ENCODE peak calls at places on chromosomes 16 and 17, in nine cellular contexts. One of them, this sample, is unnamed.

GRCh38 chr17:38906429-38907172 is 18.8 kb upstream of the LASP1NB start:
- DNase-seq in dorsolateral prefrontal cortex: no peak
- DNase-seq in body of pancreas: no peak
- DNase-seq in stomach: no peak
- DNase-seq in breast epithelium: no peak
- DNase-seq in mammary epithelial cell: no peak
- DNase-seq in CD4-positive, alpha-beta T cell: no peak
- DNase-seq in choroid plexus epithelial cell: no peak
- DNase-seq in MCF 10A: no peak
- DNase-seq in this sample: no peak

GRCh38 chr16:25633549-25633948 is 58.2 kb upstream of the HS3ST4 start:
- DNase-seq in dorsolateral prefrontal cortex: no peak
- DNase-seq in body of pancreas: no peak
- DNase-seq in stomach: no peak
- DNase-seq in breast epithelium: no peak
- DNase-seq in mammary epithelial cell: peak
- DNase-seq in CD4-positive, alpha-beta T cell: no peak
- DNase-seq in choroid plexus epithelial cell: no peak
- DNase-seq in MCF 10A: peak
- DNase-seq in this sample: no peak

GRCh38 chr17:57328109-57328882 is 72.0 kb downstream of the MSI2 start:
- DNase-seq in dorsolateral prefrontal cortex: no peak
- DNase-seq in body of pancreas: no peak
- DNase-seq in stomach: no peak
- DNase-seq in breast epithelium: no peak
- DNase-seq in mammary epithelial cell: no peak
- DNase-seq in CD4-positive, alpha-beta T cell: no peak
- DNase-seq in choroid plexus epithelial cell: no peak
- DNase-seq in MCF 10A: no peak
- DNase-seq in this sample: no peak

GRCh38 chr16:70331588-70332358 is 14.9 kb upstream of the DDX19A start:
- DNase-seq in dorsolateral prefrontal cortex: peak
- DNase-seq in body of pancreas: no peak
- DNase-seq in stomach: no peak
- DNase-seq in breast epithelium: no peak
- DNase-seq in mammary epithelial cell: no peak
- DNase-seq in CD4-positive, alpha-beta T cell: no peak
- DNase-seq in choroid plexus epithelial cell: peak
- DNase-seq in MCF 10A: no peak
- DNase-seq in this sample: no peak

GRCh38 chr16:83615553-83615952 is 192.2 kb upstream of the HSBP1 start:
- DNase-seq in dorsolateral prefrontal cortex: no peak
- DNase-seq in body of pancreas: no peak
- DNase-seq in stomach: no peak
- DNase-seq in breast epithelium: no peak
- DNase-seq in mammary epithelial cell: no peak
- DNase-seq in CD4-positive, alpha-beta T cell: no peak
- DNase-seq in choroid plexus epithelial cell: peak
- DNase-seq in MCF 10A: peak
- DNase-seq in this sample: no peak

GRCh38 chr17:74296548-74296936 is 22.5 kb downstream of the DNAI2 start:
- DNase-seq in dorsolateral prefrontal cortex: peak
- DNase-seq in body of pancreas: peak
- DNase-seq in stomach: peak
- DNase-seq in breast epithelium: no peak
- DNase-seq in mammary epithelial cell: peak
- DNase-seq in CD4-positive, alpha-beta T cell: peak
- DNase-seq in choroid plexus epithelial cell: peak
- DNase-seq in MCF 10A: peak
- DNase-seq in this sample: no peak

GRCh38 chr17:29388937-29389336 is 1.2 kb upstream of the TAOK1 start:
- DNase-seq in dorsolateral prefrontal cortex: no peak
- DNase-seq in body of pancreas: no peak
- DNase-seq in stomach: no peak
- DNase-seq in breast epithelium: no peak
- DNase-seq in mammary epithelial cell: no peak
- DNase-seq in CD4-positive, alpha-beta T cell: no peak
- DNase-seq in choroid plexus epithelial cell: no peak
- DNase-seq in MCF 10A: no peak
- DNase-seq in this sample: no peak

GRCh38 chr17:64442550-64442971 is 6.4 kb upstream of the MILR1 start:
- DNase-seq in dorsolateral prefrontal cortex: no peak
- DNase-seq in body of pancreas: no peak
- DNase-seq in stomach: no peak
- DNase-seq in breast epithelium: no peak
- DNase-seq in mammary epithelial cell: no peak
- DNase-seq in CD4-positive, alpha-beta T cell: no peak
- DNase-seq in choroid plexus epithelial cell: no peak
- DNase-seq in MCF 10A: no peak
- DNase-seq in this sample: no peak

GRCh38 chr17:42509409-42509808 is 26.6 kb upstream of the NAGLU start:
- DNase-seq in dorsolateral prefrontal cortex: no peak
- DNase-seq in body of pancreas: no peak
- DNase-seq in stomach: no peak
- DNase-seq in breast epithelium: no peak
- DNase-seq in mammary epithelial cell: no peak
- DNase-seq in CD4-positive, alpha-beta T cell: no peak
- DNase-seq in choroid plexus epithelial cell: no peak
- DNase-seq in MCF 10A: no peak
- DNase-seq in this sample: no peak

GRCh38 chr16:58459344-58460218 is 40.4 kb upstream of the NDRG4 start:
- DNase-seq in dorsolateral prefrontal cortex: peak
- DNase-seq in body of pancreas: no peak
- DNase-seq in stomach: no peak
- DNase-seq in breast epithelium: no peak
- DNase-seq in mammary epithelial cell: peak
- DNase-seq in CD4-positive, alpha-beta T cell: no peak
- DNase-seq in choroid plexus epithelial cell: peak
- DNase-seq in MCF 10A: peak
- DNase-seq in this sample: no peak

GRCh38 chr17:64777413-64778101 is 115.5 kb upstream of the SMURF2 start:
- DNase-seq in dorsolateral prefrontal cortex: peak
- DNase-seq in body of pancreas: peak
- DNase-seq in stomach: no peak
- DNase-seq in breast epithelium: no peak
- DNase-seq in mammary epithelial cell: no peak
- DNase-seq in CD4-positive, alpha-beta T cell: no peak
- DNase-seq in choroid plexus epithelial cell: no peak
- DNase-seq in MCF 10A: no peak
- DNase-seq in this sample: no peak

GRCh38 chr16:47990676-47991075 is 165.1 kb downstream of the ABCC12 start:
- DNase-seq in dorsolateral prefrontal cortex: no peak
- DNase-seq in body of pancreas: no peak
- DNase-seq in stomach: no peak
- DNase-seq in breast epithelium: no peak
- DNase-seq in mammary epithelial cell: no peak
- DNase-seq in CD4-positive, alpha-beta T cell: no peak
- DNase-seq in choroid plexus epithelial cell: no peak
- DNase-seq in MCF 10A: no peak
- DNase-seq in this sample: no peak

GRCh38 chr16:73047536-73048291 is at the start of gene ZFHX3:
- DNase-seq in dorsolateral prefrontal cortex: peak
- DNase-seq in body of pancreas: peak
- DNase-seq in stomach: peak
- DNase-seq in breast epithelium: peak
- DNase-seq in mammary epithelial cell: peak
- DNase-seq in CD4-positive, alpha-beta T cell: peak
- DNase-seq in choroid plexus epithelial cell: peak
- DNase-seq in MCF 10A: peak
- DNase-seq in this sample: no peak

GRCh38 chr16:72992142-72992601 is 55.8 kb downstream of the ZFHX3 start:
- DNase-seq in dorsolateral prefrontal cortex: no peak
- DNase-seq in body of pancreas: no peak
- DNase-seq in stomach: no peak
- DNase-seq in breast epithelium: no peak
- DNase-seq in mammary epithelial cell: no peak
- DNase-seq in CD4-positive, alpha-beta T cell: no peak
- DNase-seq in choroid plexus epithelial cell: no peak
- DNase-seq in MCF 10A: no peak
- DNase-seq in this sample: no peak

GRCh38 chr17:62822080-62822904 is 14.2 kb upstream of the MARCHF10 start:
- DNase-seq in dorsolateral prefrontal cortex: no peak
- DNase-seq in body of pancreas: no peak
- DNase-seq in stomach: peak
- DNase-seq in breast epithelium: no peak
- DNase-seq in mammary epithelial cell: no peak
- DNase-seq in CD4-positive, alpha-beta T cell: no peak
- DNase-seq in choroid plexus epithelial cell: peak
- DNase-seq in MCF 10A: peak
- DNase-seq in this sample: peak

GRCh38 chr17:28950017-28950751 is 1.1 kb downstream of the PHF12 start:
- DNase-seq in dorsolateral prefrontal cortex: peak
- DNase-seq in body of pancreas: peak
- DNase-seq in stomach: peak
- DNase-seq in breast epithelium: peak
- DNase-seq in mammary epithelial cell: peak
- DNase-seq in CD4-positive, alpha-beta T cell: peak
- DNase-seq in choroid plexus epithelial cell: peak
- DNase-seq in MCF 10A: peak
- DNase-seq in this sample: no peak

GRCh38 chr17:48871551-48872351 is 20.8 kb upstream of the ATP5MC1 start:
- DNase-seq in dorsolateral prefrontal cortex: no peak
- DNase-seq in body of pancreas: peak
- DNase-seq in stomach: peak
- DNase-seq in breast epithelium: no peak
- DNase-seq in mammary epithelial cell: no peak
- DNase-seq in CD4-positive, alpha-beta T cell: no peak
- DNase-seq in choroid plexus epithelial cell: peak
- DNase-seq in MCF 10A: no peak
- DNase-seq in this sample: no peak

GRCh38 chr17:48409607-48410006 is 20.4 kb downstream of the SKAP1 start:
- DNase-seq in dorsolateral prefrontal cortex: no peak
- DNase-seq in body of pancreas: no peak
- DNase-seq in stomach: no peak
- DNase-seq in breast epithelium: no peak
- DNase-seq in mammary epithelial cell: no peak
- DNase-seq in CD4-positive, alpha-beta T cell: no peak
- DNase-seq in choroid plexus epithelial cell: no peak
- DNase-seq in MCF 10A: no peak
- DNase-seq in this sample: no peak

GRCh38 chr16:49465661-49466528 is 92.3 kb downstream of the C16orf78 start:
- DNase-seq in dorsolateral prefrontal cortex: no peak
- DNase-seq in body of pancreas: no peak
- DNase-seq in stomach: peak
- DNase-seq in breast epithelium: no peak
- DNase-seq in mammary epithelial cell: no peak
- DNase-seq in CD4-positive, alpha-beta T cell: no peak
- DNase-seq in choroid plexus epithelial cell: no peak
- DNase-seq in MCF 10A: no peak
- DNase-seq in this sample: peak
- TF ChIP-seq CTCF in dorsolateral prefrontal cortex: no peak
- TF ChIP-seq CTCF in body of pancreas: no peak
- TF ChIP-seq CTCF in stomach: no peak
- TF ChIP-seq CTCF in breast epithelium: no peak
- TF ChIP-seq CTCF in mammary epithelial cell: no peak
- TF ChIP-seq CTCF in CD4-positive, alpha-beta T cell: no peak
- TF ChIP-seq CTCF in choroid plexus epithelial cell: no peak
- TF ChIP-seq CTCF in MCF 10A: no peak
- TF ChIP-seq CTCF in this sample: no peak

GRCh38 chr16:86834451-86835035 is 256.2 kb downstream of the FOXL1 start:
- DNase-seq in dorsolateral prefrontal cortex: no peak
- DNase-seq in body of pancreas: no peak
- DNase-seq in stomach: no peak
- DNase-seq in breast epithelium: no peak
- DNase-seq in mammary epithelial cell: no peak
- DNase-seq in CD4-positive, alpha-beta T cell: no peak
- DNase-seq in choroid plexus epithelial cell: peak
- DNase-seq in MCF 10A: peak
- DNase-seq in this sample: no peak
- TF ChIP-seq CTCF in dorsolateral prefrontal cortex: no peak
- TF ChIP-seq CTCF in body of pancreas: no peak
- TF ChIP-seq CTCF in stomach: no peak
- TF ChIP-seq CTCF in breast epithelium: no peak
- TF ChIP-seq CTCF in mammary epithelial cell: peak
- TF ChIP-seq CTCF in CD4-positive, alpha-beta T cell: no peak
- TF ChIP-seq CTCF in choroid plexus epithelial cell: peak
- TF ChIP-seq CTCF in MCF 10A: no peak
- TF ChIP-seq CTCF in this sample: peak

DNA sequence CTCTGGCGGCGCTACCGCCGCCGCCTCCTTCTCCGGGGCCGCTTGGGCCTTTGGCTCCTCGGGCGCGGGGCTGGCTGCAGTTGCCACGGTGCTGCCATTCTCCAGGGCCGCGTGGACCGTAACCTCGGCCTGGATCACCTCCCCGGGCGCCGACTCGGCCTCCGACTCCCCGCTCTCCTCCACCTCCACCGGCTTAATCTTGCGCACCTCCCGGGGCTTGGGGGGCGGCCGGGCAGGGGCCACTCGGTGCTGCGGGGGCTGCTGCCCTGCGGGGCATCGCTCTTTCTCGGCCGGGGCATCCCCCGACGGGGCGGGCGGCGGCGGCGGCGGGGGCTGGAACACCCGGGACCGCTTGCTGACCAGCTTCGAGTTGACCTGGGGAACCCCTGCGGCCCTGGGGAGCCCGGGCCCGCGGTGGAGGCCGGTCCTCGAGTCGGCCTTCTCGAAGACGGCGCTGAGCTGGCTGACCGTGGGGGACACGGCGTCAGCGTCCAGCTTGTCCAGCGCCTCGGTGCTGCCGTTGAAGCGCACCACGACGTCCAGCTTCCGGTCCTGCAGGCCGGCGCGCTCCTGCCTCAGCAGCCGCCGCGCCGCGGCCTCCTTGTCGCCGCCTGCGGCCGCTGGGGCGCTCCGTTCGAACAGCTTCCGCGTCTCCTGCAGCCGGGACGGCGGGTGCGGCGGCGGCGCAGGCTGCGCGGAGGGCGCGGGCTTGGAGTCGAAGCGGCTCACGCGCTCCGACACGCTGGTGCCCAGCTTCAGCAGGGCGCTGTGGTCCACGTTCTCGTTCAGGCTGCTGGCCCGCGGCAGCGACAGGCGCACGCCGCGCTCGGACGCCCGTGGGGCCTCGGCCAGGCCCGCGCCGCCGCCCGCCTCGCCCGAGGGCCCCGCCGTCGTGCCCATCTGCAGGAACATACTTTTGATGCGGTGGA is 788 bp downstream of the PPP1R9B start:
- DNase-seq in dorsolateral prefrontal cortex: no peak
- DNase-seq in body of pancreas: peak
- DNase-seq in stomach: peak
- DNase-seq in breast epithelium: no peak
- DNase-seq in mammary epithelial cell: peak
- DNase-seq in CD4-positive, alpha-beta T cell: peak
- DNase-seq in choroid plexus epithelial cell: peak
- DNase-seq in MCF 10A: peak
- DNase-seq in this sample: no peak
- TF ChIP-seq CTCF in dorsolateral prefrontal cortex: no peak
- TF ChIP-seq CTCF in body of pancreas: peak
- TF ChIP-seq CTCF in stomach: peak
- TF ChIP-seq CTCF in breast epithelium: no peak
- TF ChIP-seq CTCF in mammary epithelial cell: no peak
- TF ChIP-seq CTCF in CD4-positive, alpha-beta T cell: no peak
- TF ChIP-seq CTCF in choroid plexus epithelial cell: no peak
- TF ChIP-seq CTCF in MCF 10A: no peak
- TF ChIP-seq CTCF in this sample: no peak

DNA sequence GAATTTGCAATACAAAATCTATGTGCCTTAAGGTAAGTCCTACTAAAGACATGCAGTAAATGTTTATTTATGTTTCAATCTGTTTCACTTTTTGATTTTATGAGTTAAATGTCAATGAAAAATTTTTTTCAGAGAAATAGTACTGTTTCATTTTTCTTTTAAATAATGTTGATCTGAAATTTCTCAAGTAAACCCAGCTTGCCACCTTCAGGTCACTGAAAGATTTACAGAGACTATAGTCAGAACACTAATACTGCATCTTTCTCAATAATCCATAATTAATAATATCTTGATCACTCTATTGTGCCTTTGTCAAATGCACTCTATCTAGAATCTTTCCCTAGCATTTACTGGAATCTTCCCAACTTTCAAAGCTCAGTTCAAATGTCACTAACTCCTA is 6.5 kb upstream of the DHX40 start:
- DNase-seq in dorsolateral prefrontal cortex: no peak
- DNase-seq in body of pancreas: no peak
- DNase-seq in stomach: no peak
- DNase-seq in breast epithelium: no peak
- DNase-seq in mammary epithelial cell: no peak
- DNase-seq in CD4-positive, alpha-beta T cell: no peak
- DNase-seq in choroid plexus epithelial cell: peak
- DNase-seq in MCF 10A: no peak
- DNase-seq in this sample: no peak
- TF ChIP-seq CTCF in dorsolateral prefrontal cortex: peak
- TF ChIP-seq CTCF in body of pancreas: peak
- TF ChIP-seq CTCF in stomach: no peak
- TF ChIP-seq CTCF in breast epithelium: no peak
- TF ChIP-seq CTCF in mammary epithelial cell: peak
- TF ChIP-seq CTCF in CD4-positive, alpha-beta T cell: no peak
- TF ChIP-seq CTCF in choroid plexus epithelial cell: peak
- TF ChIP-seq CTCF in MCF 10A: peak
- TF ChIP-seq CTCF in this sample: peak

This sample was measured in osteocyte.